ENCODE peak calls at places on chromosomes 12 and 14, in six cellular contexts. A is suprapubic skin, V is neuronal stem cell, O is thoracic aorta, F is Panc1, U is neural progenitor cell. H is an unnamed sample.

GRCh38 chr12:71578694-71579258 is 84.9 kb downstream of the ZFC3H1 start:
- DNase-seq in A (no peak), V (no peak), O (no peak), F (no peak), U (no peak), H (no peak)

GRCh38 chr12:131371580-131372475 is 339.1 kb upstream of the SFSWAP start:
- DNase-seq in A (peak; percentile 78), V (no peak), O (no peak), F (no peak), U (no peak), H (no peak)

GRCh38 chr12:81095470-81096232 is 17.8 kb downstream of the ACSS3 start:
- DNase-seq in A (no peak), V (no peak), O (no peak), F (no peak), U (no peak), H (no peak)

GRCh38 chr12:112121780-112122565 is 3.4 kb upstream of the TRAFD1 start:
- DNase-seq in A (no peak), V (no peak), O (peak; percentile 36), F (no peak), U (no peak), H (no peak)

GRCh38 chr14:55508676-55509075 is 68.3 kb upstream of the TBPL2 start:
- DNase-seq in A (no peak), V (no peak), O (no peak), F (no peak), U (no peak), H (no peak)

GRCh38 chr12:68912916-68913315 is 20.1 kb downstream of the CPM start:
- DNase-seq in A (no peak), V (no peak), O (no peak), F (no peak), U (no peak), H (no peak)

GRCh38 chr12:42291680-42292079 is 34.2 kb downstream of the ZCRB1 start:
- DNase-seq in A (no peak), V (no peak), O (no peak), F (no peak), U (no peak), H (no peak)

GRCh38 chr12:29255061-29255460 is 106.0 kb downstream of the FAR2 start:
- DNase-seq in A (no peak), V (no peak), O (no peak), F (no peak), U (no peak), H (peak; percentile 66)

GRCh38 chr12:130334937-130335336 is 2.8 kb upstream of the PIWIL1 start:
- DNase-seq in A (no peak), V (no peak), O (no peak), F (no peak), U (peak; percentile 40), H (no peak)

GRCh38 chr14:73166399-73166798 is 30.1 kb downstream of the PSEN1 start:
- DNase-seq in A (no peak), V (no peak), O (no peak), F (no peak), U (no peak), H (no peak)

GRCh38 chr14:73924337-73924736 is 25.6 kb downstream of the FAM161B start:
- DNase-seq in A (no peak), V (no peak), O (no peak), F (no peak), U (no peak), H (no peak)

DNA sequence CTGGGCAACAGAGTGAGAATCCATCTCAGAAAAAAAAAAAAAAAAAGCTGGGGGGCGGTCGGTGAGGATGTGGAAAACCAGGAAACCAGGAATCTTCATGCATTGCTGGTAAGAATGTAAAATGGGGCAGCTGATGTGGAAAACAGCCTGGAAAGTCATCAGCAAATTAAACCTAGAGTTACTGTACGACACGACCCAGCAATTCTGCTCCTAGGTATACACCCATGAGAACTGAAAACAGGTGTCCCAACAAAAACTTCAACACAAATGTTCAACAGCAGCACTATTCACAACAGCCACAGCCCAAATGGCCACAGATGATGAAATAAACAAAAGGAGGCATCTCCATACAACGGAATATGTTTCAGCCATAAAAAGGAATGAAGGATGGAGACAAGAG is 97.3 kb downstream of the NCOR2 start:
- DNase-seq in A (no peak), V (no peak), O (no peak), F (no peak), U (no peak), H (no peak)
- H3K36me3 ChIP-seq in A (peaks cover 71% of the 10 kb centered on the region), V (peaks cover 70% of the 10 kb centered on the region), O (peaks cover 39% of the 10 kb centered on the region), F (peaks cover 7% of the 10 kb centered on the region), U (peaks cover 8% of the 10 kb centered on the region), H (peaks cover 57% of the 10 kb centered on the region)

DNA sequence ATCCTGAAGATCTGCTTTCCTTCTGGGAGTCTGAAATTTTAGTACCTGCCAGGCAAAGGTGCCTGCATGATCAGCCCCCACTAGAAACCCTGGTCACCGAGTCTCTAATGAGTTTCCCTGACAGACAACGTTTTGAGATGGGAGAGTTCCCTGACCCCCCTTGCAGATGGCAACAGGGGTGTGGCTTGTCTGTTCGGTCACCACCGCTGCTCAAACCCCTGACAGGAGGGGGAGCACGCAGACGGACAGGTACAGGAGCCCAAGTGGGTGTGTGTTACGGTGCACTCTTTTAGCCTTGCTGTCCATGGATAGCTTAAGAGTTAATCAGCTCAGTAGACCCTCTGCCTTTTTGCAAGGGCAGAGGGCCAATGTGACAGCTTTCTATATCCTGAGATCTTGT is 19.3 kb upstream of the CDKN3 start:
- DNase-seq in A (no peak), V (no peak), O (no peak), F (no peak), U (no peak), H (no peak)
- H3K9me3 ChIP-seq in A (no peaks in the 10 kb centered on the region), V (no peaks in the 10 kb centered on the region), O (no peaks in the 10 kb centered on the region), F (no peaks in the 10 kb centered on the region), U (no peaks in the 10 kb centered on the region), H (no peaks in the 10 kb centered on the region)

GRCh38 chr14:68257969-68258368 is 438.4 kb downstream of the RAD51B start:
- DNase-seq in A (no peak), V (no peak), O (no peak), F (no peak), U (no peak), H (no peak)
- H3K4me1 ChIP-seq in A (peaks cover 22% of the 10 kb centered on the region), V (peaks cover 38% of the 10 kb centered on the region), O (peaks cover 10% of the 10 kb centered on the region), F (peaks cover 9% of the 10 kb centered on the region), U (peaks cover 81% of the 10 kb centered on the region), H (peaks cover 29% of the 10 kb centered on the region)

GRCh38 chr14:102016420-102017090 is 52.2 kb downstream of the DYNC1H1 start:
- DNase-seq in A (no peak), V (no peak), O (no peak), F (no peak), U (no peak), H (no peak)

GRCh38 chr14:102020058-102020971 is 55.9 kb downstream of the DYNC1H1 start:
- DNase-seq in A (no peak), V (no peak), O (no peak), F (no peak), U (no peak), H (no peak)

GRCh38 chr14:102019141-102019540 is 54.8 kb downstream of the DYNC1H1 start:
- DNase-seq in A (no peak), V (no peak), O (no peak), F (no peak), U (no peak), H (no peak)

GRCh38 chr14:102015771-102016170 is 51.4 kb downstream of the DYNC1H1 start:
- DNase-seq in A (no peak), V (no peak), O (no peak), F (no peak), U (no peak), H (no peak)

DNA sequence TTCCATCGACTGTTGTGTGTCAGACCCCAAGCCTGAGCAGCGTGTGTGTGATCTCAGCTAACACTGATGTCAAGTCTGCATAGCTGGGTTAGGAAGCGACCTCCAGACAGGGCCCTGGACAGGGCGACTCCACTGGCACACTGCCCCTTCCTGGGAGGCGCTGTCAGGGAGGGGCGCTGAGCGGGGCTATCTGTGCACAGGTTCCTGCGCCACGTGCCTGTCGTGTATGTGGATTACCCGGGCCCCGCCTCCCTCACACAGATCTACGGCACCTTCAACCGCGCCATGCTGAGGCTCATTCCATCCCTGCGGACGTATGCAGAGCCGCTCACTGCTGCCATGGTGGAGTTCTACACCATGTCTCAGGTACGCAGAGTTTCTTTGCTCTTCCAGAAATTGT is 53.9 kb downstream of the DYNC1H1 start:
- DNase-seq in A (no peak), V (no peak), O (no peak), F (no peak), U (no peak), H (no peak)
- H3K36me3 ChIP-seq in A (peaks cover 100% of the 10 kb centered on the region), V (peaks cover 100% of the 10 kb centered on the region), O (peaks cover 86% of the 10 kb centered on the region), F (peaks cover 22% of the 10 kb centered on the region), U (peaks cover 3% of the 10 kb centered on the region), H (peaks cover 97% of the 10 kb centered on the region)

DNA sequence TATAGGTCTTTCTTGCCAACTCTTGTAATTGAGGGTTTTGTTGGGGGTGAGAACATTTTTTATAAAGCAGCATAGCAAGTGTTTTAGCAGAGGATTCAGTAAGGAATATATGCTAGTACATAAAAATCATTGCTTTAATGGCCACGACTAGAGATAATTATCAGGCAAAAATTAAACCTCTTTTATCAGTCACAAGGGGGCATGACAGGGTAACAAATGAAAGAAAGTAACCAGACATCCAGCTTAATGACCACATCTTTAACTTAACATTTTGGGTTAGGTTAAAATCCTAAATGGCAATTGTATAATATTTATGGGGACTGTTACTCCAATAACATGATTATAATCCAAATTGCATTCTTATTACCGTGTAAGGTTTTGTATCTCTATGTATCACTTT is 119.6 kb downstream of the LRRIQ1 start:
- DNase-seq in A (no peak), V (peak; percentile 2), O (no peak), F (no peak), U (peak; percentile 32), H (no peak)
- H3K9me3 ChIP-seq in A (no peaks in the 10 kb centered on the region), V (no peaks in the 10 kb centered on the region), O (no peaks in the 10 kb centered on the region), F (no peaks in the 10 kb centered on the region), U (no peaks in the 10 kb centered on the region), H (no peaks in the 10 kb centered on the region)

GRCh38 chr12:114612062-114612461 is 71.9 kb downstream of the TBX3 start:
- DNase-seq in A (no peak), V (no peak), O (no peak), F (no peak), U (no peak), H (no peak)

GRCh38 chr12:114616081-114616480 is 67.9 kb downstream of the TBX3 start:
- DNase-seq in A (no peak), V (no peak), O (no peak), F (no peak), U (no peak), H (no peak)

GRCh38 chr12:114611145-114612018 is 72.6 kb downstream of the TBX3 start:
- DNase-seq in A (no peak), V (no peak), O (no peak), F (no peak), U (no peak), H (no peak)

GRCh38 chr12:114608509-114608908 is 75.5 kb downstream of the TBX3 start:
- DNase-seq in A (no peak), V (no peak), O (no peak), F (no peak), U (no peak), H (no peak)

DNA sequence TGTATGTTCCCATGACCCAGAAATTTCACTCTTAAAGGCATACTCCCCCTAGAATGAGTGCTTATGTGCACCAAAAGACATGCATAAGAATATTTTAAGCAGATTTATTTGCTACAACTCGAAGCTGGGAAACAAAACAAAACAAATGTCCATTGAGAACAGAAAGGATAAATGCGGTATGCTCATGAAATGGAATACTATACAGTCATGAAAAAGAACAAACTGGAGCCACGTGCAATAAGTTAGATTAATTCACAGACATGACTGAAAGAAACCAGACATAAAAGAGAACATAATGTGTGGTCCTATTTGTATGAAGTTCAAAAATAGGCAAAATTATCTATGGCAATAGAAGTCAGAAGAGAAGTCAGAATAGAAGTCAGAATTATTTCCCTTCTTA is 69.9 kb downstream of the TBX3 start:
- DNase-seq in A (no peak), V (no peak), O (no peak), F (no peak), U (no peak), H (no peak)
- H3K4me1 ChIP-seq in A (no peaks in the 10 kb centered on the region), V (no peaks in the 10 kb centered on the region), O (no peaks in the 10 kb centered on the region), F (no peaks in the 10 kb centered on the region), U (no peaks in the 10 kb centered on the region), H (no peaks in the 10 kb centered on the region)

GRCh38 chr12:27689558-27690180 is 6.6 kb upstream of the REP15 start:
- DNase-seq in A (no peak), V (no peak), O (no peak), F (no peak), U (no peak), H (no peak)
- H3K36me3 ChIP-seq in A (peaks cover 92% of the 10 kb centered on the region), V (peaks cover 70% of the 10 kb centered on the region), O (peaks cover 57% of the 10 kb centered on the region), F (peaks cover 10% of the 10 kb centered on the region), U (no peaks in the 10 kb centered on the region), H (no peaks in the 10 kb centered on the region)

H was measured in HAP-1.